ENCODE peak calls at places on chromosome 2, in five cellular contexts. R, N, K, H and G are unnamed samples.

GRCh38 chr2:14420851-14421250 is 211.7 kb upstream of the LRATD1 start:
- DNase-seq in R (peak; percentile 61), K (no peak), N (no peak), H (no peak), G (no peak)

GRCh38 chr2:29238497-29238896 is 123.3 kb downstream of the CLIP4 start:
- DNase-seq in N (peak; percentile 85), H (peak; percentile 88), R (peak; percentile 43), K (no peak), G (peak; percentile 9)

GRCh38 chr2:144489315-144489920 is 30.5 kb downstream of the ZEB2 start:
- DNase-seq in K (no peak), H (no peak), N (no peak), R (peak; percentile 64), G (no peak)

GRCh38 chr2:8217366-8218125 is 464.3 kb upstream of the ID2 start:
- DNase-seq in R (no peak), K (no peak), H (no peak), N (no peak), G (no peak)

GRCh38 chr2:106781196-106781595 is 104.8 kb downstream of the ST6GAL2 start:
- DNase-seq in K (no peak), R (peak; percentile 2), N (no peak), H (no peak), G (no peak)

GRCh38 chr2:221503965-221504364 is 68.1 kb downstream of the EPHA4 start:
- DNase-seq in R (no peak), K (no peak), N (no peak), H (no peak), G (no peak)

GRCh38 chr2:20916604-20917286 is 93.8 kb upstream of the LDAH start:
- DNase-seq in K (no peak), R (peak; percentile 84), H (peak; percentile 78), N (no peak), G (no peak)

GRCh38 chr2:44100351-44100750 is 68.3 kb upstream of the PPM1B start:
- DNase-seq in N (no peak), H (no peak), R (peak; percentile 99), K (no peak), G (no peak)

GRCh38 chr2:58649746-58650145 is 408.6 kb upstream of the FANCL start:
- DNase-seq in K (no peak), H (no peak), N (no peak), R (no peak), G (no peak)

GRCh38 chr2:68751397-68752339 is 17.1 kb downstream of the ARHGAP25 start:
- DNase-seq in N (peak; percentile 58), R (peak; percentile 86), H (peak; percentile 97), K (peak; percentile 73), G (peak; percentile 93)

GRCh38 chr2:99430614-99431258 is 59.1 kb downstream of the REV1 start:
- DNase-seq in K (no peak), N (no peak), H (no peak), R (no peak), G (no peak)

GRCh38 chr2:203909192-203909945 is 27.2 kb upstream of the ICOS start:
- DNase-seq in H (peak; percentile 63), K (no peak), N (peak; percentile 23), R (peak; percentile 37), G (peak; percentile 42)

GRCh38 chr2:221529177-221529942 is 42.7 kb downstream of the EPHA4 start:
- DNase-seq in H (no peak), N (no peak), K (no peak), R (no peak), G (no peak)

GRCh38 chr2:226478121-226478809 is 321.4 kb downstream of the IRS1 start:
- DNase-seq in R (peak; percentile 98), K (no peak), N (no peak), H (peak; percentile 61), G (no peak)

GRCh38 chr2:58271826-58272225 is 30.7 kb upstream of the FANCL start:
- DNase-seq in R (no peak), N (no peak), H (no peak), K (no peak), G (no peak)

GRCh38 chr2:210199186-210199765 is 26.0 kb downstream of the ACADL start:
- DNase-seq in H (no peak), N (no peak), K (no peak), R (peak; percentile 54), G (peak; percentile 40)

GRCh38 chr2:233011268-233012190 is 1.5 kb downstream of the NGEF start:
- DNase-seq in H (peak; percentile 18), K (peak; percentile 15), N (no peak), R (no peak), G (peak; percentile 14)

GRCh38 chr2:52732849-52733395 is 1034.7 kb upstream of the CHAC2 start:
- DNase-seq in N (no peak), H (peak; percentile 50), K (no peak), R (no peak), G (no peak)

GRCh38 chr2:69767034-69767433 is 25.1 kb downstream of the ANXA4 start:
- DNase-seq in H (no peak), K (no peak), N (no peak), R (no peak), G (no peak)

GRCh38 chr2:30691948-30692828 is 115.1 kb downstream of the CAPN13 start:
- DNase-seq in N (no peak), H (peak; percentile 60), R (peak; percentile 10), K (no peak), G (no peak)